ENCODE peak calls at places on chromosomes 2 and 18, in ten cellular contexts. X is left cardiac atrium; R is PC-9; I is CD8-positive, alpha-beta T cell; A is NCI-H1092; G is breast epithelium; M is fibroblast of the aortic adventitia; C is memory B cell; Z is GM10248; Q is HCT116. H is an unnamed sample.

GRCh38 chr2:25411753-25412152 is 70.0 kb upstream of the DNMT3A start:
- DNase-seq in A (no peak), Q (no peak), M (no peak), G (no peak), X (no peak), I (no peak), Z (no peak), C (no peak), R (no peak), H (no peak)

GRCh38 chr2:196718796-196719564 is 79.5 kb downstream of the CCDC150 start:
- DNase-seq in Q (no peak), X (no peak), A (no peak), I (no peak), G (peak; percentile 19), Z (peak; percentile 15), R (no peak), M (peak; percentile 90), C (no peak), H (no peak)

GRCh38 chr18:44887227-44887631 is 206.5 kb downstream of the SETBP1 start:
- DNase-seq in Q (no peak), G (no peak), X (no peak), C (peak; percentile 11), R (peak; percentile 66), Z (peak; percentile 32), M (peak; percentile 61), A (no peak), I (no peak), H (no peak)

GRCh38 chr18:74063023-74063422 is 84.6 kb downstream of the FBXO15 start:
- DNase-seq in C (no peak), Z (no peak), I (no peak), M (no peak), Q (no peak), X (no peak), A (no peak), R (no peak), G (no peak), H (no peak)

GRCh38 chr2:95271381-95271971 is 2.8 kb upstream of the PROM2 start:
- DNase-seq in R (no peak), A (no peak), C (no peak), M (no peak), Z (no peak), G (peak; percentile 11), I (no peak), X (no peak), Q (no peak), H (no peak)

GRCh38 chr2:23422089-23423061 is 37.4 kb downstream of the KLHL29 start:
- DNase-seq in X (no peak), Z (no peak), M (no peak), A (no peak), Q (no peak), G (no peak), I (no peak), R (no peak), C (no peak), H (peak; percentile 28)

GRCh38 chr2:120669121-120669952 is 66.3 kb upstream of the GLI2 start:
- DNase-seq in M (peak; percentile 17), R (peak; percentile 90), Z (no peak), A (peak; percentile 7), X (no peak), I (no peak), G (peak; percentile 40), C (no peak), Q (peak; percentile 38), H (no peak)

GRCh38 chr2:214946949-214947348 is 137.5 kb upstream of the BARD1 start:
- DNase-seq in I (no peak), X (no peak), R (no peak), A (no peak), M (no peak), Z (no peak), G (no peak), Q (no peak), C (no peak), H (no peak)

GRCh38 chr2:176473177-176473576 is 203.9 kb downstream of the MTX2 start:
- DNase-seq in G (peak; percentile 42), M (peak; percentile 51), C (no peak), X (peak; percentile 29), Q (no peak), R (no peak), A (no peak), Z (peak; percentile 20), I (peak; percentile 15), H (no peak)

GRCh38 chr2:201203916-201204654 is 21.1 kb downstream of the CASP10 start:
- DNase-seq in I (no peak), R (no peak), A (no peak), Q (no peak), G (no peak), M (peak; percentile 85), C (no peak), Z (no peak), X (no peak), H (no peak)